ENCODE peak calls at places on chromosome 22, in four cellular contexts. A, B, N and M are unnamed samples.

GRCh38 chr22:41939981-41940852 is 6.7 kb downstream of the CENPM start:
- DNase-seq in A (peak), B (no peak), N (peak), M (peak)

GRCh38 chr22:23675502-23676415 is 15.1 kb upstream of the RGL4 start:
- DNase-seq in A (no peak), B (no peak), N (peak), M (peak)

GRCh38 chr22:35435201-35435712 is 35.3 kb downstream of the MCM5 start:
- DNase-seq in A (no peak), B (no peak), N (no peak), M (no peak)

GRCh38 chr22:50274311-50274710 is 4.1 kb upstream of the MAPK11 start:
- DNase-seq in A (peak), B (peak), N (peak), M (no peak)

GRCh38 chr22:36872866-36873498 is 12.2 kb downstream of the NCF4 start:
- DNase-seq in A (no peak), B (no peak), N (no peak), M (no peak)

GRCh38 chr22:27475548-27475897 is 326.0 kb downstream of the MN1 start:
- DNase-seq in A (no peak), B (no peak), N (no peak), M (no peak)

GRCh38 chr22:21766933-21767462 is 31.4 kb upstream of the YPEL1 start:
- DNase-seq in A (peak), B (no peak), N (peak), M (no peak)

GRCh38 chr22:44146088-44146861 is 34.5 kb upstream of the PARVG start:
- DNase-seq in A (no peak), B (no peak), N (no peak), M (no peak)